ENCODE peak calls at places on chromosomes 7 and 10, in four cellular contexts. G is T1000, F is skeletal muscle cell, C is HEK293T. A is an unnamed sample.

GRCh38 chr10:104472505-104472904 is 118.9 kb downstream of the CFAP58 start:
- DNase-seq in F (no peak), G (peak; percentile 65), C (no peak), A (no peak)

GRCh38 chr7:144386741-144387140 is 16.8 kb downstream of the NOBOX start:
- DNase-seq in F (peak; percentile 3), G (no peak), C (no peak), A (no peak)

GRCh38 chr10:32889631-32890212 is 68.3 kb downstream of the ITGB1 start:
- DNase-seq in F (no peak), C (no peak), G (no peak), A (no peak)

GRCh38 chr10:69912584-69912983 is 110.9 kb downstream of the COL13A1 start:
- DNase-seq in C (no peak), F (no peak), G (no peak), A (no peak)

GRCh38 chr7:35465791-35466336 is 212.0 kb upstream of the TBX20 start:
- DNase-seq in G (no peak), C (no peak), F (no peak), A (no peak)

GRCh38 chr10:49538381-49539319 is at the start of gene ERCC6:
- DNase-seq in F (peak; percentile 93), G (peak; percentile 94), C (peak; percentile 99), A (peak; percentile 99)

GRCh38 chr10:111077715-111078504 is 1.1 kb downstream of the ADRA2A start:
- DNase-seq in F (no peak), G (no peak), C (peak; percentile 3), A (peak; percentile 45)

GRCh38 chr7:158595068-158595467 is 7.4 kb upstream of the PTPRN2 start:
- DNase-seq in C (no peak), F (no peak), G (no peak), A (no peak)

GRCh38 chr7:141393056-141393455 is 158.2 kb upstream of the AGK start:
- DNase-seq in C (no peak), G (no peak), F (no peak), A (no peak)

A was measured in SJSA1.